ENCODE peak calls at places on chromosomes 13 and 19, in ten cellular contexts. A is PC-3, C is H9, F is fibroblast of lung, W is A549, X is IMR-90, B is PC-9, T is hepatocyte, Y is HCT116, V is GM23248. U is an unnamed sample.

GRCh38 chr19:16197188-16197621 is 506 bp upstream of the AP1M1 start:
- DNase-seq in A (peak; percentile 82), W (no peak), X (peak; percentile 92), T (no peak), F (peak; percentile 86), Y (no peak), B (no peak), C (no peak), V (peak; percentile 96), U (peak; percentile 52)

GRCh38 chr13:41459754-41460111 is 2.4 kb downstream of the RGCC start:
- DNase-seq in B (no peak), V (peak; percentile 30), Y (no peak), C (no peak), A (no peak), W (no peak), T (no peak), X (no peak), F (no peak), U (no peak)

GRCh38 chr19:3699071-3699740 is 1.1 kb downstream of the PIP5K1C start:
- DNase-seq in A (peak; percentile 24), Y (no peak), X (peak; percentile 34), T (peak; percentile 48), F (peak; percentile 53), C (no peak), B (no peak), W (no peak), V (peak; percentile 82), U (no peak)

GRCh38 chr19:35811317-35812219 is 1.1 kb downstream of the PRODH2 start:
- DNase-seq in X (no peak), F (no peak), W (no peak), Y (no peak), T (no peak), V (no peak), B (no peak), A (no peak), C (no peak), U (no peak)

GRCh38 chr13:42066542-42066941 is 18.1 kb downstream of the DGKH start:
- DNase-seq in F (peak; percentile 80), C (no peak), A (no peak), V (peak; percentile 90), T (no peak), X (peak; percentile 97), W (no peak), B (no peak), Y (no peak), U (no peak)

GRCh38 chr13:33213024-33213795 is 72.3 kb downstream of the STARD13 start:
- DNase-seq in F (no peak), C (no peak), W (no peak), Y (no peak), A (no peak), V (no peak), B (no peak), X (no peak), T (no peak), U (no peak)

GRCh38 chr13:38350114-38350617 is 515 bp downstream of the UFM1 start:
- DNase-seq in B (peak; percentile 57), Y (peak; percentile 35), X (peak; percentile 50), C (no peak), F (peak; percentile 65), T (peak; percentile 78), A (peak; percentile 40), V (peak; percentile 80), W (peak; percentile 25), U (peak; percentile 75)

GRCh38 chr13:73171926-73172325 is 113.1 kb downstream of the KLF5 start:
- DNase-seq in A (peak; percentile 59), T (peak; percentile 46), X (peak; percentile 46), W (no peak), C (peak; percentile 44), Y (no peak), B (no peak), V (peak; percentile 31), F (peak; percentile 19), U (no peak)

GRCh38 chr13:80979035-80979641 is 638.2 kb upstream of the SPRY2 start:
- DNase-seq in V (peak; percentile 65), X (peak; percentile 54), C (peak; percentile 57), T (peak; percentile 80), Y (peak; percentile 46), F (peak; percentile 87), A (peak; percentile 67), B (peak; percentile 25), W (peak; percentile 10), U (peak; percentile 80)

GRCh38 chr19:19686580-19686979 is 17.9 kb downstream of the ZNF101 start:
- DNase-seq in C (no peak), A (no peak), W (no peak), T (no peak), Y (no peak), F (no peak), V (no peak), X (no peak), B (no peak), U (no peak)

GRCh38 chr13:100533588-100534041 is 55.0 kb downstream of the GGACT start:
- DNase-seq in B (no peak), V (no peak), X (no peak), Y (no peak), C (no peak), F (no peak), A (no peak), T (no peak), W (no peak), U (no peak)

GRCh38 chr19:7554565-7554964 is 19.0 kb downstream of the PNPLA6 start:
- DNase-seq in V (no peak), W (no peak), B (no peak), C (peak; percentile 45), A (no peak), T (no peak), F (no peak), X (no peak), Y (no peak), U (no peak)

DNA sequence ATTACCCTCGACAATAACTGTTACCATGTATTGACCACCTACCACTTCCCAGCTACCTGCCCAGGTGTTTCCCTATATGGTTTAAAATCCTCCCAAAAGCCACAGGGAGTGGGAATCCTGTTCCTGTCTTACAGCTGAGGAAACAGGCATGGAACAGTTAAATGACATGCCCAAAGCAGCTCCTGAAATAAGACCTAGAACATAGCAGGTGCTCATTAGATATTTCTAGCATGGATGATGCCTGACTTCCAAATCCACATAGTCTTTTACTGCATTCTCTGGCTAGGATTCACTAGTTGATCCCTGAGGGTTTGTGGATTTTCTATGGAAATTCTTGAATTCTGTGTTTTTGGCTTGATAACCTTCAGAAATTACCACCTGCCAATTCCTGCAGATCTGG is 13.0 kb downstream of the KCNN4 start:
- DNase-seq in V (no peak), X (no peak), Y (no peak), C (no peak), T (no peak), A (no peak), F (no peak), B (no peak), W (no peak), U (no peak)
- H3K4me1 ChIP-seq in V (peaks cover 32% of the 10 kb centered on the region), X (peaks cover 14% of the 10 kb centered on the region), Y (peaks cover 42% of the 10 kb centered on the region), C (no peaks in the 10 kb centered on the region), T (peaks cover 4% of the 10 kb centered on the region), A (peaks cover 48% of the 10 kb centered on the region), F (peaks cover 16% of the 10 kb centered on the region), B (peaks cover 39% of the 10 kb centered on the region), W (peaks cover 38% of the 10 kb centered on the region), U (peaks cover 5% of the 10 kb centered on the region)

GRCh38 chr19:58349590-58349989 is 3.7 kb downstream of the A1BG start:
- DNase-seq in V (no peak), A (no peak), W (no peak), X (no peak), T (no peak), B (no peak), Y (no peak), C (no peak), F (no peak), U (no peak)

GRCh38 chr19:58351558-58351878 is 1.8 kb downstream of the A1BG start:
- DNase-seq in C (no peak), A (no peak), F (no peak), T (no peak), B (no peak), X (no peak), W (no peak), Y (no peak), V (no peak), U (no peak)

GRCh38 chr19:58351996-58352755 is 1.1 kb downstream of the A1BG start:
- DNase-seq in A (no peak), F (no peak), V (no peak), X (no peak), Y (no peak), B (no peak), C (no peak), W (no peak), T (no peak), U (no peak)

GRCh38 chr19:58350871-58351557 is 2.3 kb downstream of the A1BG start:
- DNase-seq in F (no peak), Y (no peak), V (no peak), W (no peak), X (no peak), C (no peak), A (no peak), B (no peak), T (no peak), U (no peak)

DNA sequence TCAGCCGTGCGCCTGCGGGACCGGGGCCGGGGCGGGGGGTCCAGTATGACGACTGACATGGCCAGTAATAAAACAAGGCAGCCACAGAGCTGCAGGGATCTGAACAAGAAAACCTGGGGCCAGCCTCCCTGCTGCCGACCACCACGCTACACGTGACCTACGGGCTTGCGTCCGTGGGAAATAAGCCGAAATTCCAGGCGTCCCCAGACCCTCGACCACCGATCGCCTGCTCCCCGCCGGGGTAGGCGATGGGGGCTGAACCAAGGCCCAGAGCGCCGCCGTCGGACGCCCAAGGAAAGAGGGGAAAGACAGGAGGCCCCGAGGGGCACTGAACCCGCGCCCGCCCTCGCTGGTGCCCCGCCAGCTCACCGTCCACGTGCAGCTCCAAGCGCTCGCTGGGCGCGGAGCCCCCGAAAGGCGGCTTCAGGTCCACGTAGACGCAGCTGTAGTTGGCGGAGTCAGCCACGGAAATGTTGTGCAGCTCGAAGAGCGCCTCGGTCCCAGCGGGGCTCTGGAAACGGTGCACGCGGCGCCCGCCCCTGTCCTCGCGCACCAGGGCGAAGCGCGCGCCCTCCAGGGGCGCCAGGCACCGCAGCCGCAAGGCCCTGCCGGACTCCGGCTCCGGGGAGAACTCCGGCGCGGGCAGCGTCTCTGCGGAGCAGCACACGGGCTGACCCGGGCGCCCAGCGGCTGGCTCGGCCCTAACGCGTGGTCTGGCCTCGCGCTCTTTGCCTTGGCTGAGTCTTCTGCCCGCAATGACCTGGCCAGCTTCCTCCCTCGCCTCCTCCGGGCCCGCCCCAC is 3.1 kb downstream of the A1BG start:
- DNase-seq in B (no peak), T (no peak), W (no peak), F (no peak), V (no peak), A (no peak), Y (no peak), C (no peak), X (no peak), U (no peak)
- H3K4me2 ChIP-seq in B (no peak overlapping the region), T (no peak overlapping the region), W (no peak overlapping the region), F (no peak overlapping the region), V (no peak overlapping the region), A (peak overlapping the region; percentile 35), Y (no peak overlapping the region), C (no peak overlapping the region), X (no peak overlapping the region), U (no peak overlapping the region)

GRCh38 chr19:14575428-14575980 is 3.6 kb upstream of the NDUFB7 start:
- DNase-seq in B (no peak), A (no peak), V (peak; percentile 24), X (no peak), C (no peak), T (no peak), F (no peak), W (no peak), Y (no peak), U (no peak)
- H3K4me1 ChIP-seq in B (peaks cover 9% of the 10 kb centered on the region), A (peaks cover 12% of the 10 kb centered on the region), V (peaks cover 4% of the 10 kb centered on the region), X (peaks cover 3% of the 10 kb centered on the region), C (no peaks in the 10 kb centered on the region), T (peaks cover 6% of the 10 kb centered on the region), F (peaks cover 6% of the 10 kb centered on the region), W (peaks cover 6% of the 10 kb centered on the region), Y (peaks cover 6% of the 10 kb centered on the region), U (peaks cover 32% of the 10 kb centered on the region)

GRCh38 chr13:101624210-101624922 is 171.9 kb downstream of the ITGBL1 start:
- DNase-seq in X (peak; percentile 11), A (peak; percentile 39), F (peak; percentile 51), W (no peak), V (no peak), Y (no peak), T (no peak), C (peak; percentile 36), B (no peak), U (no peak)
- H3K4me2 ChIP-seq in X (peak overlapping the region; percentile 61), A (peak overlapping the region; percentile 79), F (peak overlapping the region; percentile 83), W (peak overlapping the region; percentile 73), V (no peak overlapping the region), Y (no peak overlapping the region), T (peak overlapping the region; percentile 39), C (no peak overlapping the region), B (peak overlapping the region; percentile 50), U (no peak overlapping the region)

U was measured in Karpas-422.